ENCODE peak calls at places on chromosomes 4 and X, in nine cellular contexts. D is heart left ventricle, U is H54, T is Peyer's patch, Y is body of pancreas, O is A549, G is uterus, K is GM12892, R is transverse colon. S is an unnamed sample.

GRCh38 chr4:74659576-74660411 is 134.5 kb downstream of the BTC start:
- DNase-seq in D (no peak), U (no peak), T (peak), Y (no peak), O (peak), G (no peak), K (no peak), R (peak), S (no peak)

GRCh38 chrX:81121513-81122363 is 80.0 kb downstream of the HMGN5 start:
- DNase-seq in D (peak), U (peak), T (peak), Y (peak), O (peak), G (peak), K (peak), R (peak), S (no peak)

GRCh38 chr4:79906996-79907395 is 166.0 kb downstream of the ANTXR2 start:
- DNase-seq in D (no peak), U (no peak), T (no peak), Y (no peak), O (no peak), G (no peak), K (no peak), R (no peak), S (no peak)

GRCh38 chr4:53541577-53542206 is 49.6 kb downstream of the LNX1 start:
- DNase-seq in D (no peak), U (no peak), T (no peak), Y (no peak), O (no peak), G (peak), K (no peak), R (no peak), S (no peak)

GRCh38 chrX:19017271-19017670 is 33.4 kb upstream of the PHKA2 start:
- DNase-seq in D (no peak), U (peak), T (no peak), Y (no peak), O (peak), G (no peak), K (peak), R (no peak), S (no peak)

GRCh38 chr4:70844180-70844579 is 4.5 kb upstream of the GRSF1 start:
- DNase-seq in D (no peak), U (no peak), T (peak), Y (no peak), O (no peak), G (no peak), K (no peak), R (no peak), S (no peak)

GRCh38 chr4:3681191-3681590 is 85.0 kb upstream of the ADRA2C start:
- DNase-seq in D (peak), U (no peak), T (no peak), Y (no peak), O (no peak), G (no peak), K (no peak), R (no peak), S (no peak)

GRCh38 chr4:7322166-7322991 is 112.4 kb downstream of the PSAPL1 start:
- DNase-seq in D (no peak), U (no peak), T (no peak), Y (no peak), O (no peak), G (no peak), K (no peak), R (no peak), S (no peak)

GRCh38 chr4:6963139-6963611 is 53.5 kb downstream of the TBC1D14 start:
- DNase-seq in D (no peak), U (no peak), T (peak), Y (no peak), O (no peak), G (no peak), K (no peak), R (no peak), S (no peak)

GRCh38 chrX:5458300-5458699 is 770.4 kb downstream of the NLGN4X start:
- DNase-seq in D (no peak), U (no peak), T (no peak), Y (no peak), O (no peak), G (no peak), K (no peak), R (no peak), S (no peak)

GRCh38 chrX:38304010-38304409 is 23.3 kb downstream of the RPGR start:
- DNase-seq in D (no peak), U (no peak), T (no peak), Y (no peak), O (peak), G (no peak), K (no peak), R (no peak), S (no peak)

GRCh38 chr4:127782025-127782274 is 172 bp upstream of the HSPA4L start:
- DNase-seq in D (peak), U (peak), T (peak), Y (peak), O (peak), G (peak), K (peak), R (peak), S (no peak)

GRCh38 chrX:23888887-23889501 is 18.7 kb downstream of the APOO start:
- DNase-seq in D (no peak), U (no peak), T (no peak), Y (no peak), O (peak), G (no peak), K (no peak), R (no peak), S (no peak)

GRCh38 chr4:25424539-25425228 is 47.6 kb downstream of the ANAPC4 start:
- DNase-seq in D (peak), U (no peak), T (no peak), Y (no peak), O (no peak), G (peak), K (no peak), R (no peak), S (no peak)

GRCh38 chrX:3252744-3253143 is 93.7 kb downstream of the MXRA5 start:
- DNase-seq in D (peak), U (no peak), T (no peak), Y (no peak), O (no peak), G (no peak), K (no peak), R (no peak), S (no peak)

GRCh38 chrX:30141966-30142365 is 73.4 kb upstream of the MAGEB2 start:
- DNase-seq in D (no peak), U (no peak), T (no peak), Y (no peak), O (peak), G (no peak), K (no peak), R (no peak), S (no peak)

GRCh38 chrX:17591741-17592110 is 145.6 kb upstream of the SCML1 start:
- DNase-seq in D (no peak), U (no peak), T (no peak), Y (no peak), O (no peak), G (no peak), K (no peak), R (no peak), S (no peak)

GRCh38 chr4:86033171-86033570 is 326.7 kb downstream of the MAPK10 start:
- DNase-seq in D (peak), U (no peak), T (no peak), Y (no peak), O (no peak), G (peak), K (no peak), R (peak), S (peak)

GRCh38 chr4:4524364-4524763 is 17.5 kb downstream of the STX18 start:
- DNase-seq in D (no peak), U (no peak), T (peak), Y (no peak), O (no peak), G (no peak), K (peak), R (no peak), S (no peak)

GRCh38 chr4:13171292-13172057 is 312.7 kb downstream of the RAB28 start:
- DNase-seq in D (no peak), U (no peak), T (no peak), Y (no peak), O (no peak), G (no peak), K (no peak), R (no peak), S (no peak)

GRCh38 chr4:140256335-140256734 is 102.4 kb upstream of the MAML3 start:
- DNase-seq in D (peak), U (peak), T (peak), Y (no peak), O (peak), G (no peak), K (no peak), R (peak), S (no peak)

GRCh38 chrX:131633285-131633917 is 89.5 kb downstream of the OR13H1 start:
- DNase-seq in D (no peak), U (peak), T (peak), Y (peak), O (peak), G (peak), K (peak), R (peak), S (no peak)

GRCh38 chr4:80070880-80071620 is 2.0 kb downstream of the ANTXR2 start:
- DNase-seq in D (no peak), U (no peak), T (no peak), Y (no peak), O (no peak), G (no peak), K (no peak), R (no peak), S (no peak)

GRCh38 chr4:26823583-26823982 is 37.1 kb upstream of the STIM2 start:
- DNase-seq in D (no peak), U (no peak), T (no peak), Y (no peak), O (no peak), G (no peak), K (no peak), R (no peak), S (no peak)
- TF ChIP-seq POLR2A in D (no peak), U (no peak), T (no peak), Y (no peak), O (no peak), G (no peak), K (no peak), R (no peak), S (no peak)

DNA sequence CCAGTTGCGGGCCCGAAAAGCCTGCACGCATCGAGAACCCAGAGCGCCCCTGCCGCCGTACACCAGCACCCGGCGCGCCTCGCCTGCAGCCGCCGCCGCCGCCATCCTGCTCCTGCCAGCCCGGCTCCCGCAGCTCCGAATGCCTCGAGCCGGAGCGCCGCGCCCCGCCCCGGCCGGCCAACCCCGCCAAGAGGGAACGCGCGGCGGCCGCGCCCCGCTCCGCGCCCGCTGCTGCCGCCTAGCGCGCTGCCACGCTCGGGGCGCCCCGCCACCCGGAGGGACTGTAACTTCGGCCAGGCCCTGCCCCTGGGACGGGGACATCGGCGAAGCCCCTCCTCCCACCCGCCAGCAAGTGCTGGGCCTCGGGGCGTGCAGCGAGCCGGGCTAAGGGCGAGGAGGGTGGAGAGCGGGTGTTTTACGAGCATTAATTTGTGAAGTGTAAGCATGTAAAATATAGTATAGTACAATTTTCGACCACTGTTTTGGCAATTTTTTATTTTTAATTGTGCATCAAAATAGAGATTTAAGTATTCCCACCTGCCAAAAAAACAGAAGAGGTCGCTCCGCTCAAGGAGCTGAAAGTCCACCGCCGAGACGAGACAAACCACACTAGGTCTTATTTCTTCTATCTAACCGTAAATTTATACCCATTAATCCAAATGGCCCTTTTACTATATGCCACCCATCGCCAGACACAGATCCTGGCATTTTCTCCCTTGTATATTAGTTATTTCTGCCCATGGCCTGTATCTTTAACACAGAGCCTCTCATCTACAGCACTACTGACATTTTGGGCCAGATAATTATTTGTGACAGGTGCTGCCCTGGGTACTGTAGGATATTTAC is at the start of gene QDPR:
- DNase-seq in D (peak), U (peak), T (peak), Y (peak), O (peak), G (peak), K (peak), R (peak), S (no peak)
- TF ChIP-seq POLR2A in D (no peak), U (peak), T (peak), Y (peak), O (peak), G (no peak), K (no peak), R (no peak), S (no peak)

GRCh38 chrX:129982300-129983246 is at the start of gene BCORL1:
- DNase-seq in D (peak), U (peak), T (peak), Y (peak), O (peak), G (peak), K (peak), R (peak), S (no peak)
- TF ChIP-seq POLR2A in D (no peak), U (peak), T (peak), Y (peak), O (peak), G (no peak), K (peak), R (peak), S (no peak)

GRCh38 chr4:184734758-184735157 is 862 bp upstream of the CENPU start:
- DNase-seq in D (no peak), U (no peak), T (no peak), Y (no peak), O (no peak), G (no peak), K (no peak), R (no peak), S (no peak)

GRCh38 chr4:184732126-184732525 is 1.8 kb downstream of the CENPU start:
- DNase-seq in D (no peak), U (no peak), T (no peak), Y (no peak), O (no peak), G (no peak), K (no peak), R (no peak), S (no peak)

GRCh38 chr4:184731056-184731455 is 2.8 kb downstream of the CENPU start:
- DNase-seq in D (no peak), U (no peak), T (no peak), Y (no peak), O (no peak), G (no peak), K (no peak), R (no peak), S (no peak)

GRCh38 chr4:184728858-184729257 is 5.0 kb downstream of the CENPU start:
- DNase-seq in D (no peak), U (no peak), T (no peak), Y (no peak), O (no peak), G (no peak), K (no peak), R (no peak), S (no peak)

DNA sequence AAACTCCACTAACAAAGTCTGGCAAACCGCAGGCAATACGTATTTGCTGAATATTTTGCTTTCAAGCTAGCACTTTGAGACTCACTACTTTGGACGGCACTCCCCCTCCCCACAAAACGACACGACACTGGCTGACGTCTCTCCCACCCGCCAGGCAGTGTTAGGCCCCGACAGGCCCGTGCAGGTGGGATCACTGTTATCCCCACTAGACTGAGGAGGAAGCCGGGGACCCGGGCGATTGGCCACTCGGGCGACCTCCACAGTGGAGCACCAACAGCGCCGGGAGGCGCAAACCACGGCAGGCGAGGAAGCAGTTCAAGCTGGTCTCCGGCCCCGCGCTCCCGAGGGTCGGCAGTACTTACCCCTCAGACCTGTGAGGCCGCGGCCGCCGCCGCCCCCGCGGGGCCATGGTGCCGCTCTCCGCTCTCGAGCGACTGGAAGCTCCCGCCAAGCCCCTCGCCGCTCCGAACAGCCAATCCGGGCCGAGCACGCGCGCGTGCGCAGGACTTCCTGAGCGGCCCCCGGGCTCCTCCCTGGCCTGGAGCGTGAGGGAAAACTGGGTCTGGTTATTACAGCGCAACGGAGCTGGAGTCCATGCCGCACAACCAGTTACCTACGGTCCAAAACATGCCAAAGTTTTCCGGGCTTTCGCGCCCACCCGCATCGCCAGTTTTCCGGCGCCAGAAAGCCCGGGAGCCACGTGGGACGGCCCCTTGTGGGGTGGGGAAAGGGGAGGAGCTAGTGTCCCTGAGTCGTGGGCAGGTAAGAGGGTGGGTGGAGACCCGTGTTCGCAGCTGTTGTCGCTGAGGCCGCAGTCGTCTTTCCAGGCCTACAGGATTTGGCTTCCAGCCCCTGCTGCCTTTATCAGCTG is at the start of gene CENPU:
- DNase-seq in D (peak), U (peak), T (peak), Y (peak), O (peak), G (peak), K (peak), R (peak), S (no peak)
- TF ChIP-seq POLR2A in D (no peak), U (peak), T (no peak), Y (peak), O (peak), G (peak), K (peak), R (peak), S (peak)

DNA sequence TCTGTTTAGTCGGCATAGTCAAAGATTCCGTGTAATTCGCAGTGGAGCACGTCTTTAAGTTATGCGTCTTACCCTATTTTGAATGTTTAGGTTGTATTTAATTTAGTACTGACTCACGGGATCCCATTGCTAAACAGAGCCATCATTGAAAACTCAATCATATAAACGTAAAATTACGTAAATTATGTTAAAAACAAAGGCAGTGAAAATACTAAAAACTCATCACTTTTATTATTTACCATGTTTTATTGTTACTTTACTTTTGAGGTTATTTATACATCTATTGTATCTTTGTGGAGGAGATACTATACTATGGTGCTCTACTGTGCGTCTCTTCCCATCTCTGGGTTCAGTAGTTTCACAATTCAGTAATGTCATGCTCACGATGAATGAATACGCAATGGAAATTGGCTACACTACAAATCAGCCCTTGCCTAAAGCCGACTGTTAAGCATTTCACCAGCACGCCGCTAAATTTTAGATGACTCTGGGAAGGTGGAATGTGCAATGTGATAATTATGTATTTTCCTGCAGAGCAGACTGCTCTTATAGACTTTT is 944 bp downstream of the FUNDC2 start:
- DNase-seq in D (no peak), U (no peak), T (no peak), Y (no peak), O (peak), G (no peak), K (no peak), R (no peak), S (no peak)
- TF ChIP-seq POLR2A in D (no peak), U (no peak), T (no peak), Y (peak), O (no peak), G (peak), K (no peak), R (peak), S (peak)

GRCh38 chr4:83323136-83323535 is 11.5 kb downstream of the HPSE start:
- DNase-seq in D (no peak), U (no peak), T (peak), Y (no peak), O (no peak), G (no peak), K (no peak), R (no peak), S (no peak)
- TF ChIP-seq POLR2A in D (no peak), U (no peak), T (no peak), Y (no peak), O (no peak), G (no peak), K (no peak), R (no peak), S (no peak)

GRCh38 chrX:40131644-40132376 is 34.1 kb upstream of the BCOR start:
- DNase-seq in D (no peak), U (no peak), T (no peak), Y (no peak), O (no peak), G (no peak), K (no peak), R (no peak), S (no peak)

GRCh38 chrX:40127052-40127451 is 29.3 kb upstream of the BCOR start:
- DNase-seq in D (no peak), U (no peak), T (no peak), Y (no peak), O (no peak), G (no peak), K (no peak), R (no peak), S (no peak)

GRCh38 chrX:40130207-40130606 is 32.4 kb upstream of the BCOR start:
- DNase-seq in D (peak), U (peak), T (no peak), Y (no peak), O (peak), G (peak), K (no peak), R (no peak), S (no peak)

DNA sequence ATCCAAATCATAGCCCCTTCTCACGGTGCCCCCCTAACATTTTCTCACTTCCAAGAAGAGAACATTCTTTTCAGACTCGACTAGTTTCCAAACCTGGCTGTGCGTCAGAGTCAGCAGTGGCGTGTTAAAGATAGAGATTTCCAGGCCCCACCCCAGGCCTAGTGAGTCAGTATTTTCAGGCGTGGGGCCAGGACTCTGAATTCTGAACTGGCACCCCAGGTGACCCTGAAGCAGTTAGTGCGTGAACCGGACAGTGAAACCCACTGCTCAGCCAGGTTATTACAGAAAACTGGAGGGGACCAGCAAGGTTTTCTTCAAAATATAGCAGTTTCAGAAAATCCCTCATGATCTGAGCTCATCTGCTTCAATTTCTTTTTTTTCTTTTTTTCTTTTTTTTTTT is 35.0 kb upstream of the BCOR start:
- DNase-seq in D (peak), U (no peak), T (peak), Y (peak), O (peak), G (peak), K (no peak), R (peak), S (no peak)
- TF ChIP-seq POLR2A in D (no peak), U (no peak), T (no peak), Y (no peak), O (no peak), G (no peak), K (no peak), R (no peak), S (no peak)

GRCh38 chr4:105989411-105990242 is 94.4 kb downstream of the NPNT start:
- DNase-seq in D (no peak), U (no peak), T (no peak), Y (no peak), O (no peak), G (no peak), K (no peak), R (no peak), S (no peak)
- TF ChIP-seq POLR2A in D (no peak), U (no peak), T (no peak), Y (no peak), O (no peak), G (no peak), K (no peak), R (no peak), S (no peak)